ENCODE peak calls at places on chromosomes 2 and 18, in six cellular contexts. W is suprapubic skin, H is GM06990, X is MCF 10A, P is ovary, K is Panc1. J is an unnamed sample.
A peak's percentile ranks its signal among the peaks of the same experiment; 100 is the strongest.

GRCh38 chr2:70141754-70142589 is 48.8 kb downstream of the C2orf42 start:
- DNase-seq in W (peak; percentile 90), H (no peak), X (peak; percentile 67), P (no peak), K (no peak), J (no peak)

GRCh38 chr2:30379481-30379880 is 67.6 kb upstream of the LCLAT1 start:
- DNase-seq in W (no peak), H (no peak), X (no peak), P (no peak), K (no peak), J (no peak)

GRCh38 chr18:24427484-24427883 is 1.0 kb downstream of the IMPACT start:
- DNase-seq in W (no peak), H (no peak), X (peak; percentile 19), P (no peak), K (no peak), J (no peak)

GRCh38 chr2:35708411-35708810 is 647.2 kb upstream of the CRIM1 start:
- DNase-seq in W (no peak), H (no peak), X (no peak), P (no peak), K (no peak), J (no peak)

GRCh38 chr2:228681426-228681825 is 499.9 kb upstream of the SPHKAP start:
- DNase-seq in W (no peak), H (no peak), X (peak; percentile 67), P (no peak), K (no peak), J (no peak)

GRCh38 chr2:189826039-189826438 is 41.8 kb downstream of the PMS1 start:
- DNase-seq in W (no peak), H (no peak), X (no peak), P (no peak), K (no peak), J (no peak)

GRCh38 chr2:152375174-152375573 is 40.2 kb downstream of the FMNL2 start:
- DNase-seq in W (no peak), H (no peak), X (no peak), P (no peak), K (no peak), J (no peak)

GRCh38 chr2:212998629-212999359 is 152.6 kb downstream of the IKZF2 start:
- DNase-seq in W (no peak), H (no peak), X (peak; percentile 55), P (no peak), K (no peak), J (no peak)

GRCh38 chr2:150126143-150126725 is 361.2 kb downstream of the RND3 start:
- DNase-seq in W (no peak), H (peak; percentile 3), X (peak; percentile 57), P (no peak), K (no peak), J (no peak)

GRCh38 chr18:11664286-11664685 is 24.8 kb upstream of the GNAL start:
- DNase-seq in W (no peak), H (no peak), X (no peak), P (no peak), K (no peak), J (no peak)

GRCh38 chr2:41853427-41854191 is 194.2 kb upstream of the PKDCC start:
- DNase-seq in W (no peak), H (no peak), X (peak; percentile 59), P (peak; percentile 74), K (no peak), J (no peak)

GRCh38 chr2:197008229-197008628 is 81.7 kb upstream of the PGAP1 start:
- DNase-seq in W (no peak), H (no peak), X (peak; percentile 79), P (no peak), K (no peak), J (no peak)

GRCh38 chr2:105339414-105339813 is 2.1 kb downstream of the C2orf49 start:
- DNase-seq in W (no peak), H (no peak), X (no peak), P (no peak), K (no peak), J (no peak)

GRCh38 chr18:50614838-50615237 is 55.0 kb downstream of the MAPK4 start:
- DNase-seq in W (no peak), H (no peak), X (peak; percentile 99), P (no peak), K (no peak), J (no peak)

GRCh38 chr2:25043241-25043867 is 1.5 kb downstream of the EFR3B start:
- DNase-seq in W (no peak), H (no peak), X (peak; percentile 46), P (no peak), K (peak; percentile 20), J (no peak)

GRCh38 chr18:56716692-56717146 is 65.6 kb downstream of the WDR7 start:
- DNase-seq in W (no peak), H (no peak), X (no peak), P (no peak), K (no peak), J (no peak)
- TF ChIP-seq CTCF in W (no peak), H (no peak), X (no peak), P (no peak), K (no peak), J (no peak)

DNA sequence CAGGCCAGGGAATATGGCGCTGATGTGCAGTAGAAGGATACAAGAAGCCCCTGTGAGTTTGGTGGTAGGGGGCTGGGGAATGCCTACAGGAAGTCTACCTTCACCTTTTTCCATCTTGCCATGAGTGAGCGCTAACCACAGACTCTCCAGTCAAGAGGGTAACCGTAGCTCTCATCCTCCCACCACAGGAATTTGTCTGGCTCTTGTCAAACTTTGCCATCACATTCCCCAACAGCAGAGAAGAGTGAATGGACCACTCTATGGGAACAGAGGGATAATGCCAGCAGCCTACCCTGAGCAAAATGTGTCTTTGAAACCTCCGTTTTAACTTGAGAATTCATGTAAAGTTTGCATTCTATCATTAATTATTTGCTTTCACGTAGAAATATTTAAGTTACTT is 168.3 kb downstream of the NRP2 start:
- DNase-seq in W (no peak), H (no peak), X (no peak), P (no peak), K (no peak), J (no peak)
- TF ChIP-seq CTCF in W (no peak), H (no peak), X (no peak), P (no peak), K (no peak), J (no peak)

GRCh38 chr2:55430536-55430935 is 10.9 kb upstream of the CCDC88A start:
- DNase-seq in W (no peak), H (no peak), X (peak; percentile 25), P (no peak), K (no peak), J (no peak)
- TF ChIP-seq CTCF in W (no peak), H (no peak), X (no peak), P (no peak), K (no peak), J (no peak)

GRCh38 chr2:96760986-96761832 is 507 bp downstream of the CNNM4 start:
- DNase-seq in W (no peak), H (no peak), X (no peak), P (peak; percentile 36), K (no peak), J (no peak)
- TF ChIP-seq CTCF in W (peak; percentile 77), H (peak; percentile 42), X (peak; percentile 40), P (peak; percentile 61), K (peak; percentile 88), J (peak; percentile 60)

DNA sequence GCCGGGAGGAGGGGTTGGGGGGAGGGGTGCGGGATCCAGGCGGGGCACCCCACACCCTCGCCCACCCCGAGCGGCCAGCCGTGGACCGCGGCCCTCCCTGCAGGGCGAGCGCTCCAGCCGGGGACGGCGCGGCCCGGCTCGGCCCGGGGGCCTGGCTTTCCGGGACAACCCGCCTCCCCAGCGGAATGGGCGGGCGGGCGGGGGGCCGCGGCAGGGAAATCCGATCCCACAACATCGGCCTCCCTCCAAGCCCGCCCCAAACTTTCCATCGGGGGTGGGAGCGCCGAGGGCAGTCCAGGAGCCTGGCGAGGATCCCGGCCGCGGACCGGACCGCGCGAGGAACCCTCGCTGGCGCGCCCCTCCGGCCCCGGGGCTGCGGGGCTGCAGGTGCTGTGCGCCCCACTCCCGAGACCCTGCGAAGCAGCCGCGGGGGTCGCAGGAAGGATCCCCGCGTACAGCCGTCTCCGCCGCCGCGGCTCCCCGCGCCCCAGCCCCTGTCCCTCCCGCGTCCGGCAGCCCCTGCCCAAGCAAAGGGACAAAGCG is 528 bp downstream of the SEMA4C start:
- DNase-seq in W (no peak), H (no peak), X (peak; percentile 81), P (peak; percentile 93), K (no peak), J (no peak)
- TF ChIP-seq CTCF in W (no peak), H (no peak), X (peak; percentile 14), P (no peak), K (no peak), J (no peak)

GRCh38 chr2:65382776-65383357 is 49.5 kb downstream of the SPRED2 start:
- DNase-seq in W (peak; percentile 89), H (peak; percentile 90), X (peak; percentile 94), P (peak; percentile 70), K (no peak), J (no peak)
- TF ChIP-seq CTCF in W (no peak), H (peak; percentile 35), X (no peak), P (no peak), K (no peak), J (peak; percentile 26)

GRCh38 chr2:219490186-219490585 is 8.5 kb upstream of the GMPPA start:
- DNase-seq in W (no peak), H (no peak), X (no peak), P (no peak), K (no peak), J (no peak)
- TF ChIP-seq CTCF in W (no peak), H (no peak), X (no peak), P (no peak), K (no peak), J (no peak)

J was measured in LNCaP clone FGC.